ENCODE peak calls at places on chromosomes 6 and 20, in five cellular contexts. C is heart left ventricle; S is small intestine; I is neuronal stem cell; Q is CD8-positive, alpha-beta T cell. T is an unnamed sample.

GRCh38 chr6:62285612-62286469 is at the start of gene KHDRBS2:
- DNase-seq in C (peak; percentile 82), S (no peak), I (peak; percentile 85), Q (peak; percentile 4), T (no peak)

GRCh38 chr6:111481836-111482235 is 1.2 kb downstream of the REV3L start:
- DNase-seq in C (no peak), S (peak; percentile 42), I (no peak), Q (no peak), T (no peak)

GRCh38 chr6:47094351-47094925 is 52.3 kb upstream of the ADGRF1 start:
- DNase-seq in C (no peak), S (peak; percentile 76), I (no peak), Q (no peak), T (peak; percentile 44)

GRCh38 chr6:17417817-17418216 is 24.4 kb downstream of the CAP2 start:
- DNase-seq in C (no peak), S (no peak), I (peak; percentile 45), Q (no peak), T (peak; percentile 86)

GRCh38 chr6:22036267-22036666 is 260.6 kb downstream of the PRL start:
- DNase-seq in C (no peak), S (no peak), I (peak; percentile 54), Q (no peak), T (peak; percentile 68)

GRCh38 chr20:23106271-23106851 is 20.2 kb upstream of the CD93 start:
- DNase-seq in C (no peak), S (no peak), I (no peak), Q (no peak), T (no peak)

GRCh38 chr6:89050155-89050554 is 30.4 kb upstream of the PNRC1 start:
- DNase-seq in C (peak; percentile 50), S (no peak), I (no peak), Q (no peak), T (no peak)

GRCh38 chr20:18496740-18497592 is at the start of gene RBBP9:
- DNase-seq in C (peak; percentile 93), S (peak; percentile 87), I (peak; percentile 82), Q (peak; percentile 77), T (peak; percentile 84)

GRCh38 chr6:2857580-2858337 is 16.1 kb upstream of the SERPINB1 start:
- DNase-seq in C (peak; percentile 64), S (no peak), I (no peak), Q (peak; percentile 75), T (peak; percentile 83)

GRCh38 chr6:49550413-49551125 is at the start of gene C6orf141:
- DNase-seq in C (no peak), S (peak; percentile 53), I (peak; percentile 76), Q (no peak), T (no peak)

GRCh38 chr6:125346926-125347563 is 45.3 kb upstream of the HDDC2 start:
- DNase-seq in C (no peak), S (no peak), I (no peak), Q (no peak), T (no peak)

GRCh38 chr6:53437557-53438202 is 88.9 kb upstream of the ELOVL5 start:
- DNase-seq in C (no peak), S (peak; percentile 59), I (peak; percentile 27), Q (peak; percentile 9), T (peak; percentile 86)

GRCh38 chr6:158713469-158713868 is 63.6 kb downstream of the SYTL3 start:
- DNase-seq in C (no peak), S (no peak), I (no peak), Q (no peak), T (no peak)

GRCh38 chr6:158708239-158708638 is 58.4 kb downstream of the SYTL3 start:
- DNase-seq in C (peak; percentile 76), S (no peak), I (no peak), Q (no peak), T (peak; percentile 60)

GRCh38 chr6:158709809-158710208 is 60.0 kb downstream of the SYTL3 start:
- DNase-seq in C (no peak), S (no peak), I (no peak), Q (no peak), T (no peak)

GRCh38 chr6:158707826-158708225 is 58.0 kb downstream of the SYTL3 start:
- DNase-seq in C (peak; percentile 57), S (peak; percentile 75), I (no peak), Q (no peak), T (peak; percentile 59)

GRCh38 chr6:158711264-158711663 is 61.4 kb downstream of the SYTL3 start:
- DNase-seq in C (no peak), S (no peak), I (no peak), Q (no peak), T (peak; percentile 13)
- H3K4me3 ChIP-seq in C (peak overlapping the region; percentile 30), S (no peak overlapping the region), I (no peak overlapping the region), Q (no peak overlapping the region), T (no peak overlapping the region)

DNA sequence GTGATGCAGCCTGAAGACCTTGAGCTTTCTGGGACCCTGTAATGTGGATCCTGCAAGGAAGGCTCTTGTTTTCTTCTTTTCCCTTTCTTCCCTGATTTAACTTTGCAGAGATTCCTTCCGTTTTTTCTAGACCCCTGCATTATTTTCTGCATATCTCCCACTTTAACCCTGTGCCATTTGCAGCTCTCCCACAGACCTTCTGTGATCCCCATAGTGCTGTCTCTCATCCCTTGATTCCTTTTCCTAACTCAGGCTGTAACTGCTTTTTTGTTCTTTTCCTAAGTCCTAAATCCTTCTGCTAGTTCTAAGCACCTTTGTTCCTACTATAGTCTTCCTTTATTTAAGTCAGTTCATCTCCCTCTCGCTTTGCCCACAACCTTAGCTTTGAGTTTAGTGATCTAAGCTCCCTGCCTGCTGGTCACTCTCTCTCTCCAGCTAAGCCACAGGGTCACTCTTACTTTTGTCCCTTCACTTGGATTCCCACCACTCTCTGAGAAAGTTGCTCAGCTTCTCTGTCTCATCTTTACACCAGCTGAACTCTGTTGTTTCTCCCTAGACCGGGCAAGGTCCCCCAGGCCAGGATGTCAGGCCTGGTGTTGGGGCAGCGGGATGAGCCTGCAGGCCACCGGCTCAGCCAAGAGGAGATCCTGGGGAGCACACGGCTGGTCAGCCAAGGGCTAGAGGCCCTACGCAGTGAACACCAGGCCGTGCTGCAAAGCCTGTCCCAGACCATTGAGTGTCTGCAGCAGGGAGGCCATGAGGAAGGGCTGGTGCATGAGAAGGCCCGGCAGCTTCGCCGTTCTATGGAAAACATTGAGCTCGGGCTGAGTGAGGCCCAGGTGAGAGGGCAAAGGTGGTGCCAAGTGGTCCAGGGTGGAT is 1.6 kb downstream of the KLC4 start:
- DNase-seq in C (no peak), S (peak; percentile 15), I (no peak), Q (no peak), T (no peak)
- H3K4me3 ChIP-seq in C (peak overlapping the region; percentile 95), S (no peak overlapping the region), I (no peak overlapping the region), Q (no peak overlapping the region), T (no peak overlapping the region)

GRCh38 chr20:21090738-21091120 is 15.4 kb downstream of the LINC00237 start:
- DNase-seq in C (no peak), S (no peak), I (no peak), Q (no peak), T (no peak)
- H3K4me3 ChIP-seq in C (no peak overlapping the region), S (no peak overlapping the region), I (no peak overlapping the region), Q (no peak overlapping the region), T (no peak overlapping the region)

DNA sequence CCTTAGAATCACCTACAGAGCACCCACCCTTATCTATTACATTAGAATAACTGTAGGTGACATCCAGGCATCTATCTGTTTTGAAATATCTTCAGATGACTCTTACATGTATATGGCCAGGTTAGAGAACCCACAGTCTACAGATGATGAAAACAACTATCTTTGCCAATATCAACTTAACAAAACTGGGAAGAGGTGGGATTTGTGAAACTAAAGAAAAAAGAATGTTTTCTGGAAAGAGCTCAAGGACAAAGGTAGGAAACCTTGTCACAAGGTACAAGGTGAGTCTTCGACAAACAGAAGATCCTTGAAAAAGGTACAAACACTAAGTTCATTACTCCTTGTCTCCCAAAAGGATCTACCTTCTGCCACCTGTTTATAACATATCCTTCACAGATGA is 47.0 kb upstream of the DST start:
- DNase-seq in C (no peak), S (no peak), I (no peak), Q (no peak), T (no peak)
- H3K4me3 ChIP-seq in C (peak overlapping the region; percentile 54), S (no peak overlapping the region), I (no peak overlapping the region), Q (no peak overlapping the region), T (no peak overlapping the region)

GRCh38 chr6:100461273-100461919 is 3.3 kb downstream of the SIM1 start:
- DNase-seq in C (no peak), S (no peak), I (peak; percentile 59), Q (no peak), T (peak; percentile 61)
- H3K4me3 ChIP-seq in C (no peak overlapping the region), S (no peak overlapping the region), I (no peak overlapping the region), Q (no peak overlapping the region), T (no peak overlapping the region)

GRCh38 chr20:49228676-49229075 is 9.5 kb downstream of the DDX27 start:
- DNase-seq in C (no peak), S (no peak), I (no peak), Q (no peak), T (no peak)

GRCh38 chr20:49230575-49231211 is 11.5 kb downstream of the DDX27 start:
- DNase-seq in C (peak; percentile 59), S (peak; percentile 80), I (no peak), Q (no peak), T (no peak)

GRCh38 chr20:49233226-49233625 is 14.0 kb downstream of the DDX27 start:
- DNase-seq in C (no peak), S (no peak), I (no peak), Q (no peak), T (no peak)

GRCh38 chr20:49231461-49231860 is 12.2 kb downstream of the DDX27 start:
- DNase-seq in C (no peak), S (no peak), I (no peak), Q (no peak), T (no peak)

GRCh38 chr20:49230021-49230420 is 10.8 kb downstream of the DDX27 start:
- DNase-seq in C (no peak), S (no peak), I (no peak), Q (no peak), T (no peak)
- H3K4me3 ChIP-seq in C (no peak overlapping the region), S (no peak overlapping the region), I (no peak overlapping the region), Q (no peak overlapping the region), T (no peak overlapping the region)

GRCh38 chr6:75086236-75086635 is 119.6 kb downstream of the COL12A1 start:
- DNase-seq in C (no peak), S (no peak), I (no peak), Q (no peak), T (no peak)

GRCh38 chr6:75081047-75081446 is 124.8 kb downstream of the COL12A1 start:
- DNase-seq in C (no peak), S (no peak), I (no peak), Q (no peak), T (no peak)

GRCh38 chr6:75081920-75082319 is 123.9 kb downstream of the COL12A1 start:
- DNase-seq in C (no peak), S (no peak), I (no peak), Q (no peak), T (peak; percentile 31)

GRCh38 chr6:75089921-75090320 is 115.9 kb downstream of the COL12A1 start:
- DNase-seq in C (no peak), S (no peak), I (no peak), Q (no peak), T (no peak)

DNA sequence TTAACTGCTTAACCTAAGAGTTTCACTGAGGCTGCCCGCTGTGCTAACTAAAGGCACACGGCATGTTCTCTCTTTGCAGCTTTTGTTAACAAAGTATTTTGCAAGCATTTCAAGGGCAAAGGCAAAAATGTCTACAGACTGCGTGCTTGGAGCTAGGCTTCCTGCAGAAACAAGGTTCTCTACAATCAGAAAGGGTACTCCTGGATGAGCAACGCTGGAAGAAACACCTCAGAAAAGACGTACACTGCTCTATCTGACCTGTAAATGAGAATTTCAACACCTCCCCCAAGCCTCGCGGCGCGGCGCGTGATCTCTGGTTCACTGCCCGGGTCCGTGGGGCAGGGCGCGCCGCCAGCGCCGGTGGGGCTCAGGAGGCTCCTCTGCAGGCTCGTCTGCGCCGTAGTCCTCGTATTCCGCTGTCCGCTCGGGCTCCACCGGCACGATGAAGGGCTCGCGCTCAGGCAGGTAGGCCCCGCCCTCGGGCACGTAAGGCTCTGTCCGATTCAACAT is 120.9 kb downstream of the COL12A1 start:
- DNase-seq in C (no peak), S (peak; percentile 22), I (peak; percentile 21), Q (no peak), T (no peak)
- H3K4me3 ChIP-seq in C (peak overlapping the region; percentile 21), S (no peak overlapping the region), I (peak overlapping the region; percentile 73), Q (no peak overlapping the region), T (no peak overlapping the region)

T was measured in astrocyte of the spinal cord.